ENCODE peak calls at places on chromosomes 5 and 9, in five cellular contexts. W, Z, H, K and T are unnamed samples.

GRCh38 chr5:140570488-140570887 is 5.9 kb downstream of the SLC35A4 start:
- DNase-seq in W (no peak), Z (no peak), H (no peak), K (no peak), T (no peak)

GRCh38 chr5:132927355-132927754 is 36.1 kb downstream of the AFF4 start:
- DNase-seq in W (no peak), Z (no peak), H (no peak), K (no peak), T (no peak)

GRCh38 chr9:89806371-89807100 is 201.7 kb downstream of the GADD45G start:
- DNase-seq in W (peak; percentile 63), Z (no peak), H (no peak), K (no peak), T (no peak)

GRCh38 chr5:38347040-38347763 is 88.8 kb downstream of the EGFLAM start:
- DNase-seq in W (peak; percentile 57), Z (no peak), H (peak; percentile 52), K (no peak), T (no peak)

GRCh38 chr9:128055222-128056040 is 11.7 kb downstream of the NAIF1 start:
- DNase-seq in W (no peak), Z (no peak), H (no peak), K (peak; percentile 56), T (no peak)

GRCh38 chr5:126519637-126520592 is 75.1 kb downstream of the ALDH7A1 start:
- DNase-seq in W (no peak), Z (no peak), H (no peak), K (peak; percentile 50), T (no peak)

GRCh38 chr9:105063665-105064247 is 135.8 kb upstream of the ABCA1 start:
- DNase-seq in W (peak; percentile 79), Z (no peak), H (peak; percentile 86), K (no peak), T (no peak)

GRCh38 chr5:170154297-170154696 is 48.6 kb downstream of the FOXI1 start:
- DNase-seq in W (no peak), Z (no peak), H (no peak), K (no peak), T (no peak)

GRCh38 chr5:152568101-152568500 is 163.0 kb upstream of the NMUR2 start:
- DNase-seq in W (no peak), Z (no peak), H (no peak), K (no peak), T (no peak)

GRCh38 chr9:92059669-92060068 is 55.5 kb downstream of the SPTLC1 start:
- DNase-seq in W (no peak), Z (no peak), H (no peak), K (no peak), T (no peak)

GRCh38 chr9:70832487-70832886 is 288.9 kb downstream of the TRPM3 start:
- DNase-seq in W (peak; percentile 44), Z (no peak), H (peak; percentile 37), K (no peak), T (no peak)